ENCODE peak calls at places on chromosomes 11 and 22, in nine cellular contexts. G is NCI-H1105 treated with DMSO at 0.1 percent for 48 hours; U is naive thymus-derived CD4-positive, alpha-beta T cell; S is memory B cell; F is glutamatergic neuron; Y is transverse colon; M is naive thymus-derived CD8-positive, alpha-beta T cell; T is germinal center; X is activated gamma-delta T cell treated with Interleukin-2 at 50 U/mL for 16 hours. A is an unnamed sample.

GRCh38 chr22:39301108-39301507 is 18.3 kb downstream of the RPL3 start:
- DNase-seq in T (no peak), F (no peak), Y (no peak), G (no peak), M (no peak), U (no peak), S (no peak), X (no peak), A (no peak)

GRCh38 chr11:74182635-74183034 is 11.5 kb downstream of the PPME1 start:
- DNase-seq in X (no peak), Y (no peak), G (no peak), M (no peak), T (no peak), S (no peak), U (no peak), F (no peak), A (no peak)

GRCh38 chr11:43943931-43944751 is 1.7 kb downstream of the C11orf96 start:
- DNase-seq in Y (no peak), G (peak), U (no peak), M (no peak), X (no peak), F (peak), T (no peak), S (no peak), A (no peak)

GRCh38 chr11:61881397-61881796 is 9.9 kb downstream of the FADS3 start:
- DNase-seq in F (no peak), M (no peak), X (no peak), G (no peak), Y (no peak), T (peak), S (no peak), U (no peak), A (no peak)

GRCh38 chr22:30332994-30333706 is 6.4 kb upstream of the TBC1D10A start:
- DNase-seq in F (no peak), Y (no peak), S (no peak), U (no peak), T (no peak), X (no peak), G (no peak), M (no peak), A (no peak)

GRCh38 chr11:27710536-27710935 is 10.3 kb upstream of the BDNF start:
- DNase-seq in Y (no peak), T (no peak), G (no peak), U (no peak), X (no peak), S (no peak), M (no peak), F (no peak), A (no peak)

GRCh38 chr11:66042227-66043007 is 6.5 kb downstream of the GAL3ST3 start:
- DNase-seq in M (no peak), Y (no peak), X (no peak), T (no peak), S (no peak), G (no peak), F (no peak), U (no peak), A (no peak)

GRCh38 chr11:78815631-78816232 is 241.1 kb upstream of the NARS2 start:
- DNase-seq in T (no peak), U (no peak), F (no peak), S (no peak), X (no peak), G (no peak), Y (no peak), M (no peak), A (no peak)

GRCh38 chr11:14300661-14301304 is 58.2 kb downstream of the RRAS2 start:
- DNase-seq in F (peak), G (peak), Y (peak), U (no peak), T (peak), S (peak), X (peak), M (peak), A (no peak)

GRCh38 chr11:2799881-2800654 is 85.5 kb downstream of the CDKN1C start:
- DNase-seq in U (no peak), Y (peak), G (no peak), S (no peak), F (peak), M (no peak), T (no peak), X (no peak), A (no peak)

GRCh38 chr22:38549106-38549884 is 20.7 kb downstream of the DMC1 start:
- DNase-seq in M (no peak), F (no peak), U (no peak), G (no peak), T (no peak), X (no peak), S (no peak), Y (no peak), A (no peak)

GRCh38 chr22:23557036-23557435 is 23.1 kb downstream of the IGLL1 start:
- DNase-seq in F (no peak), M (no peak), S (no peak), G (no peak), T (no peak), Y (no peak), U (no peak), X (no peak), A (no peak)

GRCh38 chr11:28337701-28338100 is 229.5 kb downstream of the METTL15 start:
- DNase-seq in F (no peak), X (no peak), M (no peak), T (no peak), S (no peak), G (no peak), Y (no peak), U (no peak), A (no peak)

GRCh38 chr22:17911887-17912286 is 112.5 kb downstream of the MICAL3 start:
- DNase-seq in S (no peak), U (no peak), Y (no peak), G (no peak), X (no peak), F (no peak), T (no peak), M (no peak), A (no peak)

GRCh38 chr11:69208190-69209037 is 52.7 kb downstream of the SMIM38 start:
- DNase-seq in Y (no peak), X (no peak), T (no peak), S (no peak), M (no peak), G (no peak), F (no peak), U (no peak), A (no peak)

GRCh38 chr11:16278986-16279385 is 77.4 kb downstream of the SOX6 start:
- DNase-seq in T (no peak), Y (no peak), F (no peak), U (no peak), S (no peak), X (no peak), M (no peak), G (no peak), A (no peak)

GRCh38 chr22:32557424-32557823 is 82.8 kb downstream of the FBXO7 start:
- DNase-seq in Y (no peak), F (no peak), X (no peak), T (no peak), M (no peak), U (no peak), S (no peak), G (no peak), A (no peak)

GRCh38 chr11:101034076-101034475 is 95.5 kb downstream of the PGR start:
- DNase-seq in M (no peak), Y (no peak), G (no peak), U (no peak), S (no peak), X (no peak), F (no peak), T (no peak), A (no peak)

GRCh38 chr11:72225411-72225951 is 914 bp downstream of the INPPL1 start:
- DNase-seq in F (no peak), T (no peak), G (no peak), S (peak), X (peak), M (peak), Y (no peak), U (no peak), A (no peak)

GRCh38 chr22:43182118-43182517 is 4.8 kb downstream of the TTLL12 start:
- DNase-seq in U (no peak), M (no peak), Y (no peak), X (no peak), G (no peak), S (no peak), F (no peak), T (no peak), A (no peak)

GRCh38 chr11:67539588-67539987 is 16.3 kb upstream of the CABP2 start:
- DNase-seq in G (no peak), F (no peak), U (no peak), S (no peak), M (no peak), Y (no peak), T (no peak), X (no peak), A (no peak)

GRCh38 chr22:40637181-40638150 is 947 bp upstream of the MRTFA start:
- DNase-seq in M (no peak), X (peak), F (no peak), S (no peak), U (no peak), T (peak), G (no peak), Y (peak), A (no peak)

GRCh38 chr11:74171630-74172465 is 759 bp downstream of the PPME1 start:
- DNase-seq in Y (no peak), F (no peak), M (peak), X (no peak), U (no peak), T (no peak), G (no peak), S (no peak), A (no peak)

GRCh38 chr11:18393581-18394299 is 623 bp upstream of the LDHA start:
- DNase-seq in Y (no peak), U (no peak), M (no peak), T (no peak), G (no peak), F (no peak), S (no peak), X (no peak), A (no peak)

GRCh38 chr22:28882545-28882877 is 861 bp upstream of the ZNRF3 start:
- DNase-seq in Y (no peak), X (no peak), S (no peak), G (no peak), M (peak), F (no peak), T (no peak), U (no peak), A (no peak)

GRCh38 chr11:31655483-31655882 is 145.9 kb downstream of the ELP4 start:
- DNase-seq in U (no peak), F (no peak), M (no peak), Y (no peak), G (no peak), X (no peak), T (no peak), S (no peak), A (no peak)

GRCh38 chr11:125036933-125037332 is 26.2 kb upstream of the SLC37A2 start:
- DNase-seq in U (no peak), G (no peak), T (no peak), S (no peak), X (no peak), Y (no peak), F (no peak), M (no peak), A (no peak)

GRCh38 chr11:10657308-10658271 is 36.0 kb downstream of the IRAG1 start:
- DNase-seq in F (no peak), M (no peak), T (no peak), X (no peak), Y (no peak), U (no peak), S (no peak), G (no peak), A (no peak)

GRCh38 chr11:117910941-117911630 is 18.1 kb downstream of the TMPRSS13 start:
- DNase-seq in M (no peak), F (no peak), T (no peak), X (no peak), S (no peak), U (no peak), G (no peak), Y (no peak), A (no peak)

GRCh38 chr11:2589538-2589934 is 110.3 kb downstream of the KCNQ1OT1 start:
- DNase-seq in M (no peak), F (no peak), X (no peak), G (no peak), Y (no peak), S (no peak), T (no peak), U (peak), A (peak)

GRCh38 chr22:42371112-42371900 is 60.9 kb downstream of the NFAM1 start:
- DNase-seq in M (no peak), X (no peak), F (no peak), T (no peak), Y (no peak), S (no peak), U (no peak), G (no peak), A (no peak)

GRCh38 chr22:40525250-40525884 is 111.2 kb downstream of the MRTFA start:
- DNase-seq in Y (peak), X (peak), G (peak), S (peak), M (peak), U (peak), F (peak), T (no peak), A (peak)

GRCh38 chr11:1862588-1863351 is 9.9 kb downstream of the LSP1 start:
- DNase-seq in S (no peak), M (no peak), F (no peak), X (no peak), U (no peak), G (no peak), T (no peak), Y (no peak), A (no peak)